ENCODE peak calls at places on chromosomes 12 and 14, in nine cellular contexts. F is stimulated activated CD8-positive, alpha-beta memory T cell treated with anti-CD3 and anti-CD28 coated beads, Interleukin-15, amount 100 ng/mL, for 48 hours; Z is stomach; R is activated naive CD4-positive, alpha-beta T cell treated with anti-CD3 and anti-CD28 coated beads, Interleukin-2, amount 50 U/mL, for 16 hours; J is astrocyte of the cerebellum; K is aorta; U is GM12891; E is T-helper 9 cell; Y is endothelial cell of umbilical vein. W is an unnamed sample.

GRCh38 chr12:103855896-103856657 is 15.0 kb upstream of the NT5DC3 start:
- DNase-seq in F (no peak), Z (no peak), R (no peak), J (no peak), K (no peak), U (no peak), E (no peak), Y (no peak), W (no peak)

GRCh38 chr12:69987453-69988102 is 162.6 kb downstream of the MYRFL start:
- DNase-seq in F (no peak), Z (no peak), R (no peak), J (peak; percentile 36), K (no peak), U (no peak), E (no peak), Y (peak; percentile 93), W (peak; percentile 84)

GRCh38 chr14:71733210-71733883 is 198.9 kb upstream of the RGS6 start:
- DNase-seq in F (no peak), Z (no peak), R (no peak), J (peak; percentile 24), K (no peak), U (no peak), E (no peak), Y (no peak), W (no peak)

GRCh38 chr12:13114251-13115052 is 11.0 kb upstream of the GSG1 start:
- DNase-seq in F (no peak), Z (no peak), R (no peak), J (no peak), K (no peak), U (no peak), E (no peak), Y (no peak), W (peak; percentile 89)

GRCh38 chr12:66426696-66427095 is 124.4 kb downstream of the HELB start:
- DNase-seq in F (no peak), Z (no peak), R (no peak), J (no peak), K (no peak), U (no peak), E (no peak), Y (no peak), W (no peak)

GRCh38 chr14:56202256-56202655 is 84.0 kb downstream of the PELI2 start:
- DNase-seq in F (no peak), Z (no peak), R (no peak), J (no peak), K (no peak), U (no peak), E (no peak), Y (no peak), W (no peak)

GRCh38 chr14:32622742-32623141 is 293.6 kb downstream of the AKAP6 start:
- DNase-seq in F (no peak), Z (no peak), R (no peak), J (no peak), K (no peak), U (no peak), E (no peak), Y (no peak), W (no peak)

GRCh38 chr12:65537978-65538377 is 259.5 kb downstream of the MSRB3 start:
- DNase-seq in F (no peak), Z (no peak), R (no peak), J (no peak), K (no peak), U (no peak), E (no peak), Y (no peak), W (no peak)

GRCh38 chr14:99524091-99524661 is 43.0 kb downstream of the CCNK start:
- DNase-seq in F (no peak), Z (peak; percentile 61), R (no peak), J (no peak), K (no peak), U (no peak), E (no peak), Y (peak; percentile 16), W (no peak)

GRCh38 chr12:9636150-9636549 is 28.4 kb upstream of the KLRB1 start:
- DNase-seq in F (no peak), Z (no peak), R (no peak), J (no peak), K (no peak), U (no peak), E (no peak), Y (no peak), W (no peak)

GRCh38 chr12:11836282-11836963 is 186.9 kb downstream of the ETV6 start:
- DNase-seq in F (peak; percentile 61), Z (peak; percentile 50), R (peak; percentile 68), J (no peak), K (no peak), U (peak; percentile 46), E (no peak), Y (no peak), W (no peak)

GRCh38 chr12:128801879-128802391 is 21.8 kb downstream of the SLC15A4 start:
- DNase-seq in F (no peak), Z (no peak), R (no peak), J (peak; percentile 61), K (no peak), U (no peak), E (no peak), Y (peak; percentile 56), W (no peak)

GRCh38 chr12:113684053-113684907 is 212.6 kb upstream of the LHX5 start:
- DNase-seq in F (no peak), Z (no peak), R (no peak), J (no peak), K (no peak), U (no peak), E (no peak), Y (no peak), W (no peak)

GRCh38 chr12:3097836-3098235 is 20.7 kb downstream of the TSPAN9 start:
- DNase-seq in F (no peak), Z (no peak), R (no peak), J (no peak), K (no peak), U (no peak), E (no peak), Y (no peak), W (no peak)

GRCh38 chr12:13941258-13942249 is 39.8 kb downstream of the GRIN2B start:
- DNase-seq in F (no peak), Z (peak; percentile 75), R (no peak), J (peak; percentile 11), K (no peak), U (peak; percentile 10), E (no peak), Y (peak; percentile 1), W (peak; percentile 35)

GRCh38 chr12:122943196-122943595 is 23.1 kb downstream of the ABCB9 start:
- DNase-seq in F (no peak), Z (no peak), R (no peak), J (no peak), K (no peak), U (no peak), E (no peak), Y (peak; percentile 70), W (no peak)